ENCODE peak calls at places on chromosomes 3 and 15, in ten cellular contexts. One of them, this sample, is unnamed.

GRCh38 chr3:129560931-129561594 is 18.1 kb downstream of the H1-8 start:
- DNase-seq in endodermal cell: no peak
- DNase-seq in tibial nerve: peak
- DNase-seq in astrocyte of the spinal cord: peak
- DNase-seq in WERI-Rb-1: peak
- DNase-seq in HepG2: no peak
- DNase-seq in ascending aorta: peak
- DNase-seq in psoas muscle: peak
- DNase-seq in fibroblast of mammary gland: peak
- DNase-seq in left lung: peak
- DNase-seq in this sample: peak

GRCh38 chr15:71066983-71067382 is 48.3 kb upstream of the THSD4 start:
- DNase-seq in WERI-Rb-1: no peak
- DNase-seq in tibial nerve: no peak
- DNase-seq in fibroblast of mammary gland: peak
- DNase-seq in astrocyte of the spinal cord: no peak
- DNase-seq in psoas muscle: no peak
- DNase-seq in ascending aorta: no peak
- DNase-seq in HepG2: no peak
- DNase-seq in endodermal cell: no peak
- DNase-seq in left lung: no peak
- DNase-seq in this sample: peak

GRCh38 chr3:132530624-132531023 is 66.4 kb upstream of the ACKR4 start:
- DNase-seq in tibial nerve: no peak
- DNase-seq in psoas muscle: no peak
- DNase-seq in endodermal cell: no peak
- DNase-seq in left lung: no peak
- DNase-seq in HepG2: no peak
- DNase-seq in WERI-Rb-1: no peak
- DNase-seq in astrocyte of the spinal cord: no peak
- DNase-seq in fibroblast of mammary gland: no peak
- DNase-seq in ascending aorta: no peak
- DNase-seq in this sample: no peak

GRCh38 chr15:31325432-31325975 is 1.1 kb upstream of the KLF13 start:
- DNase-seq in left lung: peak
- DNase-seq in HepG2: no peak
- DNase-seq in endodermal cell: peak
- DNase-seq in astrocyte of the spinal cord: no peak
- DNase-seq in tibial nerve: peak
- DNase-seq in fibroblast of mammary gland: no peak
- DNase-seq in psoas muscle: peak
- DNase-seq in WERI-Rb-1: peak
- DNase-seq in ascending aorta: peak
- DNase-seq in this sample: peak

GRCh38 chr3:184230081-184230602 is 757 bp downstream of the VWA5B2 start:
- DNase-seq in WERI-Rb-1: peak
- DNase-seq in psoas muscle: no peak
- DNase-seq in fibroblast of mammary gland: no peak
- DNase-seq in ascending aorta: no peak
- DNase-seq in HepG2: peak
- DNase-seq in astrocyte of the spinal cord: no peak
- DNase-seq in left lung: no peak
- DNase-seq in endodermal cell: peak
- DNase-seq in tibial nerve: no peak
- DNase-seq in this sample: no peak

GRCh38 chr3:173747427-173747826 is 349.9 kb downstream of the NLGN1 start:
- DNase-seq in astrocyte of the spinal cord: peak
- DNase-seq in left lung: no peak
- DNase-seq in endodermal cell: no peak
- DNase-seq in fibroblast of mammary gland: peak
- DNase-seq in psoas muscle: no peak
- DNase-seq in tibial nerve: no peak
- DNase-seq in WERI-Rb-1: no peak
- DNase-seq in ascending aorta: no peak
- DNase-seq in HepG2: no peak
- DNase-seq in this sample: no peak

GRCh38 chr3:194879991-194880939 is 194.6 kb downstream of the FAM43A start:
- DNase-seq in WERI-Rb-1: peak
- DNase-seq in ascending aorta: peak
- DNase-seq in HepG2: no peak
- DNase-seq in psoas muscle: peak
- DNase-seq in endodermal cell: peak
- DNase-seq in astrocyte of the spinal cord: peak
- DNase-seq in left lung: peak
- DNase-seq in tibial nerve: peak
- DNase-seq in fibroblast of mammary gland: peak
- DNase-seq in this sample: peak

GRCh38 chr3:144564011-144564410 is 592.4 kb downstream of the DIPK2A start:
- DNase-seq in ascending aorta: no peak
- DNase-seq in fibroblast of mammary gland: no peak
- DNase-seq in psoas muscle: no peak
- DNase-seq in endodermal cell: no peak
- DNase-seq in left lung: no peak
- DNase-seq in HepG2: no peak
- DNase-seq in WERI-Rb-1: no peak
- DNase-seq in astrocyte of the spinal cord: no peak
- DNase-seq in tibial nerve: no peak
- DNase-seq in this sample: no peak

GRCh38 chr3:6860911-6861330 is at the start of gene GRM7:
- DNase-seq in psoas muscle: no peak
- DNase-seq in fibroblast of mammary gland: no peak
- DNase-seq in WERI-Rb-1: peak
- DNase-seq in ascending aorta: peak
- DNase-seq in endodermal cell: peak
- DNase-seq in left lung: peak
- DNase-seq in HepG2: no peak
- DNase-seq in tibial nerve: no peak
- DNase-seq in astrocyte of the spinal cord: peak
- DNase-seq in this sample: no peak

GRCh38 chr3:193030276-193030675 is 112.6 kb upstream of the MB21D2 start:
- DNase-seq in fibroblast of mammary gland: peak
- DNase-seq in ascending aorta: no peak
- DNase-seq in tibial nerve: no peak
- DNase-seq in HepG2: no peak
- DNase-seq in astrocyte of the spinal cord: peak
- DNase-seq in endodermal cell: no peak
- DNase-seq in WERI-Rb-1: no peak
- DNase-seq in psoas muscle: no peak
- DNase-seq in left lung: no peak
- DNase-seq in this sample: peak

GRCh38 chr3:101262393-101263240 is 57.8 kb downstream of the IMPG2 start:
- DNase-seq in astrocyte of the spinal cord: no peak
- DNase-seq in tibial nerve: no peak
- DNase-seq in fibroblast of mammary gland: no peak
- DNase-seq in WERI-Rb-1: no peak
- DNase-seq in left lung: no peak
- DNase-seq in HepG2: no peak
- DNase-seq in psoas muscle: no peak
- DNase-seq in endodermal cell: no peak
- DNase-seq in ascending aorta: no peak
- DNase-seq in this sample: peak

GRCh38 chr3:66416556-66417304 is 84.1 kb downstream of the LRIG1 start:
- DNase-seq in ascending aorta: no peak
- DNase-seq in fibroblast of mammary gland: no peak
- DNase-seq in HepG2: no peak
- DNase-seq in tibial nerve: no peak
- DNase-seq in endodermal cell: no peak
- DNase-seq in psoas muscle: no peak
- DNase-seq in astrocyte of the spinal cord: no peak
- DNase-seq in WERI-Rb-1: no peak
- DNase-seq in left lung: no peak
- DNase-seq in this sample: peak

GRCh38 chr3:62372621-62373041 is 719 bp downstream of the FEZF2 start:
- DNase-seq in ascending aorta: no peak
- DNase-seq in endodermal cell: peak
- DNase-seq in tibial nerve: no peak
- DNase-seq in WERI-Rb-1: no peak
- DNase-seq in astrocyte of the spinal cord: no peak
- DNase-seq in fibroblast of mammary gland: no peak
- DNase-seq in left lung: no peak
- DNase-seq in HepG2: no peak
- DNase-seq in psoas muscle: no peak
- DNase-seq in this sample: no peak

GRCh38 chr3:133663569-133664313 is 2.0 kb upstream of the TOPBP1 start:
- DNase-seq in psoas muscle: no peak
- DNase-seq in HepG2: peak
- DNase-seq in fibroblast of mammary gland: peak
- DNase-seq in left lung: no peak
- DNase-seq in WERI-Rb-1: peak
- DNase-seq in astrocyte of the spinal cord: peak
- DNase-seq in endodermal cell: peak
- DNase-seq in ascending aorta: no peak
- DNase-seq in tibial nerve: no peak
- DNase-seq in this sample: peak

GRCh38 chr3:47440131-47440530 is 35.6 kb downstream of the SCAP start:
- DNase-seq in HepG2: peak
- DNase-seq in fibroblast of mammary gland: peak
- DNase-seq in WERI-Rb-1: no peak
- DNase-seq in endodermal cell: peak
- DNase-seq in psoas muscle: no peak
- DNase-seq in astrocyte of the spinal cord: no peak
- DNase-seq in left lung: no peak
- DNase-seq in ascending aorta: peak
- DNase-seq in tibial nerve: no peak
- DNase-seq in this sample: peak

GRCh38 chr3:194223951-194224350 is 88.0 kb downstream of the HES1 start:
- DNase-seq in ascending aorta: no peak
- DNase-seq in tibial nerve: no peak
- DNase-seq in WERI-Rb-1: no peak
- DNase-seq in endodermal cell: no peak
- DNase-seq in astrocyte of the spinal cord: no peak
- DNase-seq in psoas muscle: no peak
- DNase-seq in HepG2: no peak
- DNase-seq in fibroblast of mammary gland: no peak
- DNase-seq in left lung: no peak
- DNase-seq in this sample: no peak

GRCh38 chr3:112302881-112303761 is 9.1 kb upstream of the SLC9C1 start:
- DNase-seq in left lung: no peak
- DNase-seq in tibial nerve: no peak
- DNase-seq in psoas muscle: no peak
- DNase-seq in WERI-Rb-1: no peak
- DNase-seq in astrocyte of the spinal cord: no peak
- DNase-seq in fibroblast of mammary gland: peak
- DNase-seq in endodermal cell: peak
- DNase-seq in ascending aorta: no peak
- DNase-seq in HepG2: no peak
- DNase-seq in this sample: peak

GRCh38 chr15:41790169-41790568 is 15.9 kb downstream of the MAPKBP1 start:
- DNase-seq in endodermal cell: no peak
- DNase-seq in psoas muscle: no peak
- DNase-seq in tibial nerve: no peak
- DNase-seq in ascending aorta: peak
- DNase-seq in HepG2: no peak
- DNase-seq in WERI-Rb-1: no peak
- DNase-seq in left lung: no peak
- DNase-seq in astrocyte of the spinal cord: no peak
- DNase-seq in fibroblast of mammary gland: no peak
- DNase-seq in this sample: no peak

GRCh38 chr15:41791970-41792637 is 17.8 kb downstream of the MAPKBP1 start:
- DNase-seq in psoas muscle: no peak
- DNase-seq in WERI-Rb-1: no peak
- DNase-seq in HepG2: no peak
- DNase-seq in astrocyte of the spinal cord: no peak
- DNase-seq in endodermal cell: no peak
- DNase-seq in ascending aorta: peak
- DNase-seq in tibial nerve: no peak
- DNase-seq in fibroblast of mammary gland: no peak
- DNase-seq in left lung: no peak
- DNase-seq in this sample: no peak

GRCh38 chr15:41789662-41790061 is 15.4 kb downstream of the MAPKBP1 start:
- DNase-seq in HepG2: no peak
- DNase-seq in endodermal cell: no peak
- DNase-seq in tibial nerve: no peak
- DNase-seq in left lung: no peak
- DNase-seq in ascending aorta: peak
- DNase-seq in astrocyte of the spinal cord: no peak
- DNase-seq in WERI-Rb-1: no peak
- DNase-seq in psoas muscle: no peak
- DNase-seq in fibroblast of mammary gland: no peak
- DNase-seq in this sample: no peak

GRCh38 chr15:41791547-41791937 is 17.3 kb downstream of the MAPKBP1 start:
- DNase-seq in astrocyte of the spinal cord: no peak
- DNase-seq in fibroblast of mammary gland: no peak
- DNase-seq in psoas muscle: no peak
- DNase-seq in WERI-Rb-1: no peak
- DNase-seq in ascending aorta: no peak
- DNase-seq in endodermal cell: no peak
- DNase-seq in tibial nerve: no peak
- DNase-seq in left lung: no peak
- DNase-seq in HepG2: no peak
- DNase-seq in this sample: no peak

GRCh38 chr15:41790756-41791546 is 16.7 kb downstream of the MAPKBP1 start:
- DNase-seq in endodermal cell: no peak
- DNase-seq in left lung: no peak
- DNase-seq in ascending aorta: peak
- DNase-seq in fibroblast of mammary gland: peak
- DNase-seq in HepG2: peak
- DNase-seq in tibial nerve: no peak
- DNase-seq in psoas muscle: no peak
- DNase-seq in WERI-Rb-1: no peak
- DNase-seq in astrocyte of the spinal cord: peak
- DNase-seq in this sample: peak
- H3K4me3 ChIP-seq in endodermal cell: no peak
- H3K4me3 ChIP-seq in left lung: no peak
- H3K4me3 ChIP-seq in ascending aorta: no peak
- H3K4me3 ChIP-seq in fibroblast of mammary gland: no peak
- H3K4me3 ChIP-seq in HepG2: no peak
- H3K4me3 ChIP-seq in tibial nerve: no peak
- H3K4me3 ChIP-seq in psoas muscle: no peak
- H3K4me3 ChIP-seq in WERI-Rb-1: no peak
- H3K4me3 ChIP-seq in astrocyte of the spinal cord: no peak
- H3K4me3 ChIP-seq in this sample: no peak

GRCh38 chr3:186268616-186269448 is 93.2 kb downstream of the DGKG start:
- DNase-seq in astrocyte of the spinal cord: no peak
- DNase-seq in left lung: no peak
- DNase-seq in WERI-Rb-1: peak
- DNase-seq in endodermal cell: peak
- DNase-seq in psoas muscle: no peak
- DNase-seq in tibial nerve: no peak
- DNase-seq in HepG2: peak
- DNase-seq in ascending aorta: peak
- DNase-seq in fibroblast of mammary gland: peak
- DNase-seq in this sample: peak
- TF ChIP-seq CTCF in astrocyte of the spinal cord: peak
- TF ChIP-seq CTCF in left lung: no peak
- TF ChIP-seq CTCF in WERI-Rb-1: peak
- TF ChIP-seq CTCF in endodermal cell: peak
- TF ChIP-seq CTCF in psoas muscle: no peak
- TF ChIP-seq CTCF in tibial nerve: no peak
- TF ChIP-seq CTCF in HepG2: peak
- TF ChIP-seq CTCF in ascending aorta: no peak
- TF ChIP-seq CTCF in fibroblast of mammary gland: peak
- TF ChIP-seq CTCF in this sample: peak

GRCh38 chr15:28921336-28921735 is 35.6 kb downstream of the APBA2 start:
- DNase-seq in endodermal cell: peak
- DNase-seq in ascending aorta: no peak
- DNase-seq in WERI-Rb-1: no peak
- DNase-seq in psoas muscle: no peak
- DNase-seq in astrocyte of the spinal cord: no peak
- DNase-seq in left lung: no peak
- DNase-seq in HepG2: no peak
- DNase-seq in tibial nerve: no peak
- DNase-seq in fibroblast of mammary gland: no peak
- DNase-seq in this sample: no peak
- H3K4me3 ChIP-seq in endodermal cell: no peak
- H3K4me3 ChIP-seq in ascending aorta: no peak
- H3K4me3 ChIP-seq in WERI-Rb-1: no peak
- H3K4me3 ChIP-seq in psoas muscle: no peak
- H3K4me3 ChIP-seq in astrocyte of the spinal cord: no peak
- H3K4me3 ChIP-seq in left lung: no peak
- H3K4me3 ChIP-seq in HepG2: no peak
- H3K4me3 ChIP-seq in tibial nerve: no peak
- H3K4me3 ChIP-seq in fibroblast of mammary gland: no peak
- H3K4me3 ChIP-seq in this sample: no peak

GRCh38 chr3:105639131-105639530 is 229.7 kb downstream of the CBLB start:
- DNase-seq in tibial nerve: no peak
- DNase-seq in ascending aorta: no peak
- DNase-seq in fibroblast of mammary gland: no peak
- DNase-seq in astrocyte of the spinal cord: no peak
- DNase-seq in endodermal cell: no peak
- DNase-seq in left lung: no peak
- DNase-seq in HepG2: no peak
- DNase-seq in psoas muscle: no peak
- DNase-seq in WERI-Rb-1: no peak
- DNase-seq in this sample: no peak
- TF ChIP-seq CTCF in tibial nerve: no peak
- TF ChIP-seq CTCF in ascending aorta: no peak
- TF ChIP-seq CTCF in fibroblast of mammary gland: no peak
- TF ChIP-seq CTCF in astrocyte of the spinal cord: no peak
- TF ChIP-seq CTCF in endodermal cell: no peak
- TF ChIP-seq CTCF in left lung: no peak
- TF ChIP-seq CTCF in HepG2: no peak
- TF ChIP-seq CTCF in psoas muscle: no peak
- TF ChIP-seq CTCF in WERI-Rb-1: no peak
- TF ChIP-seq CTCF in this sample: no peak

This sample was measured in fibroblast of villous mesenchyme.